ENCODE peak calls at places on chromosomes 4 and X, in four cellular contexts. One of them, this sample, is unnamed.

GRCh38 chr4:7254736-7255487 is 62.6 kb downstream of the SORCS2 start:
- DNase-seq in heart left ventricle: no peak
- DNase-seq in AG09309: no peak
- DNase-seq in Caki2: no peak
- DNase-seq in this sample: no peak

GRCh38 chrX:69505772-69506616 is 1.9 kb downstream of the NALF2 start:
- DNase-seq in heart left ventricle: no peak
- DNase-seq in AG09309: no peak
- DNase-seq in Caki2: no peak
- DNase-seq in this sample: no peak

GRCh38 chrX:107878106-107878505 is 52.4 kb downstream of the MID2 start:
- DNase-seq in heart left ventricle: no peak
- DNase-seq in AG09309: no peak
- DNase-seq in Caki2: no peak
- DNase-seq in this sample: no peak

GRCh38 chr4:25011135-25011866 is 19.4 kb downstream of the LGI2 start:
- DNase-seq in heart left ventricle: no peak
- DNase-seq in AG09309: no peak
- DNase-seq in Caki2: no peak
- DNase-seq in this sample: no peak

GRCh38 chrX:113512700-113513395 is 672.2 kb upstream of the AMOT start:
- DNase-seq in heart left ventricle: no peak
- DNase-seq in AG09309: no peak
- DNase-seq in Caki2: peak
- DNase-seq in this sample: no peak

GRCh38 chrX:76029385-76029784 is 143.5 kb upstream of the PBDC1 start:
- DNase-seq in heart left ventricle: no peak
- DNase-seq in AG09309: no peak
- DNase-seq in Caki2: no peak
- DNase-seq in this sample: no peak

GRCh38 chrX:24659106-24659505 is 12.0 kb upstream of the PCYT1B start:
- DNase-seq in heart left ventricle: no peak
- DNase-seq in AG09309: no peak
- DNase-seq in Caki2: no peak
- DNase-seq in this sample: no peak

GRCh38 chrX:12441376-12442128 is 303.3 kb downstream of the FRMPD4 start:
- DNase-seq in heart left ventricle: no peak
- DNase-seq in AG09309: peak
- DNase-seq in Caki2: no peak
- DNase-seq in this sample: no peak

GRCh38 chr4:26379837-26380236 is 59.0 kb downstream of the RBPJ start:
- DNase-seq in heart left ventricle: no peak
- DNase-seq in AG09309: no peak
- DNase-seq in Caki2: no peak
- DNase-seq in this sample: no peak

This sample was measured in uterus.